ENCODE peak calls at places on chromosomes 16 and 17, in six cellular contexts. Z is heart right ventricle, K is AG04450, G is cardiac muscle cell, X is adrenal gland, V is spleen. W is an unnamed sample.

GRCh38 chr17:163514-164103 is 17.8 kb downstream of the DOC2B start:
- DNase-seq in K (no peak), V (no peak), Z (no peak), X (no peak), G (no peak), W (no peak)

GRCh38 chr16:48295493-48296281 is 48.3 kb upstream of the ABCC11 start:
- DNase-seq in V (no peak), G (no peak), Z (no peak), K (no peak), X (no peak), W (no peak)

GRCh38 chr17:81722184-81723120 is 10.4 kb downstream of the SLC25A10 start:
- DNase-seq in X (peak), V (no peak), Z (no peak), K (no peak), G (peak), W (no peak)

GRCh38 chr17:48071654-48072053 is 23.5 kb downstream of the NFE2L1 start:
- DNase-seq in K (no peak), Z (no peak), X (peak), G (peak), V (no peak), W (no peak)

GRCh38 chr17:49191407-49191916 is 18.9 kb downstream of the GNGT2 start:
- DNase-seq in X (no peak), Z (no peak), K (no peak), G (no peak), V (no peak), W (no peak)

GRCh38 chr17:76822184-76822778 is 45.9 kb upstream of the MGAT5B start:
- DNase-seq in G (no peak), V (no peak), Z (no peak), X (no peak), K (no peak), W (no peak)

GRCh38 chr17:64111831-64112230 is 18.1 kb downstream of the ERN1 start:
- DNase-seq in X (no peak), Z (no peak), K (no peak), V (no peak), G (no peak), W (no peak)

GRCh38 chr17:10523043-10523442 is 4.7 kb upstream of the MYH1 start:
- DNase-seq in Z (no peak), X (no peak), K (no peak), V (no peak), G (no peak), W (no peak)

GRCh38 chr16:85204242-85205010 is 92.2 kb upstream of the CIBAR2 start:
- DNase-seq in G (peak), Z (no peak), K (peak), X (no peak), V (no peak), W (no peak)

GRCh38 chr17:72613411-72614292 is 478.8 kb downstream of the SLC39A11 start:
- DNase-seq in K (no peak), Z (no peak), G (peak), V (no peak), X (no peak), W (no peak)

GRCh38 chr17:17782425-17783120 is 54.2 kb downstream of the SREBF1 start:
- DNase-seq in Z (peak), X (no peak), V (no peak), G (peak), K (no peak), W (no peak)

GRCh38 chr17:81572499-81573030 is 20.4 kb upstream of the FAAP100 start:
- DNase-seq in K (no peak), G (no peak), X (no peak), V (no peak), Z (no peak), W (no peak)

GRCh38 chr17:8649157-8650118 is 18.9 kb upstream of the MYH10 start:
- DNase-seq in Z (no peak), G (peak), V (no peak), K (peak), X (no peak), W (no peak)

GRCh38 chr17:50169121-50169764 is 3.4 kb downstream of the SGCA start:
- DNase-seq in V (peak), K (no peak), Z (peak), X (peak), G (peak), W (peak)

GRCh38 chr17:30567231-30568116 is 90.3 kb downstream of the GOSR1 start:
- DNase-seq in G (no peak), K (no peak), X (no peak), Z (no peak), V (no peak), W (no peak)

GRCh38 chr17:59357219-59357699 is 25.8 kb downstream of the YPEL2 start:
- DNase-seq in G (peak), K (no peak), X (no peak), Z (no peak), V (no peak), W (no peak)
- H3K27ac ChIP-seq in G (peak), K (peak), X (no peak), Z (peak), V (peak), W (no peak)

GRCh38 chr17:57875109-57876022 is 25.5 kb upstream of the MRPS23 start:
- DNase-seq in X (peak), Z (peak), K (peak), V (no peak), G (peak), W (no peak)
- TF ChIP-seq CTCF in X (peak), Z (peak), K (peak), V (no peak), G (peak), W (peak)

GRCh38 chr17:78138204-78139060 is 7.8 kb upstream of the C17orf99 start:
- DNase-seq in X (no peak), V (peak), G (no peak), K (no peak), Z (no peak), W (no peak)

GRCh38 chr17:78142113-78142861 is 3.9 kb upstream of the C17orf99 start:
- DNase-seq in Z (no peak), G (no peak), V (no peak), K (peak), X (peak), W (peak)

GRCh38 chr17:78141437-78142112 is 4.6 kb upstream of the C17orf99 start:
- DNase-seq in X (no peak), V (peak), K (no peak), Z (no peak), G (no peak), W (no peak)

GRCh38 chr17:78137392-78138203 is 7.0 kb downstream of the TMC8 start:
- DNase-seq in K (no peak), Z (no peak), G (no peak), V (peak), X (no peak), W (peak)

DNA sequence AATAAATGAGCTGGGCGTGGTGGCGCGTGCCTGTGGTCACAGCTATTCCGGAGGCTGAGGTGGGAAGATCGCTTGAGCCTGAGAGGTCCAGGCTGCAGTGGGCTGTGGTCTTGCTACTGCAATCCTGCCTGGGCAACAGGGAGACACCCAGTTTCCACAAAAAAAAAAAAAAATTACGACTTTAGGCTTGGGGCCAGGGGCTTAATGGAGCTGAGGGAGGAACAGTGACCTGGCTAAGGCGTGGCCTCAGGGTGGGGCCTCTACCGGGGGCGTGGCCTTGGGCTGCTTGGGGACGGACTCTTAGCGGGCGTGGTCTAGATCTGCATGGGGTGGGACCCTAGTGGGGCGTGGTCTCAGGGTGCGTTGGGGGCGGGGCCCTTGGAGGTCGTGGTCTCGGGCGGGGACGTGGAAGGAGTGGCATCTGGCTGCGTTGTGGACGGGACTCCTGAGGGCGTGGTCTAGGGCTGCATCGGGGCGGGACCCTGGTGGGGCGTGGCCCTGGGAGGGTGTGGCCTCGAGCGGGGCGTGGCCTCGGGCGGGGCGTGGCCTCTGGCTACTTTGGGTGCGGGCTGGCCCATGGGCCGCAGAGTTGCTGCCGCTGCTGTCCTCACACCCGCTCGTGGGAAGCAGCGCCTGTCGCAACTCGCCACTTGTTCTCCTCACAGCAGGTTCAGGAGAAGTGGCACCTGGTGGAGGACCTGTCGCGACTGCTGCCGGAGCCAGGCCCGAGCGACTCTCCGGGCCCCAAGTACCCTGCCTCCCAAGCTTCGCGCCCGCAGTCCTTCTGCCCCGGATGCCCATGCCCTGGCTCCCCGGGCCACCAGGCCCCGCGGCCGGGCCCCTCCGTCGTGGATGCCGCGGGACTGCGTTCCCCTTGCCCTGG is 5.8 kb upstream of the C17orf99 start:
- DNase-seq in X (peak), V (peak), Z (peak), G (peak), K (no peak), W (peak)
- H3K27ac ChIP-seq in X (no peak), V (peak), Z (no peak), G (no peak), K (no peak), W (peak)

GRCh38 chr16:27779719-27780161 is 229.8 kb downstream of the KATNIP start:
- DNase-seq in K (no peak), X (peak), Z (no peak), G (peak), V (peak), W (no peak)
- TF ChIP-seq CTCF in K (peak), X (no peak), Z (no peak), G (peak), V (no peak), W (no peak)

W was measured in Peyer's patch.